ENCODE peak calls at places on chromosomes 5 and 9, in eight cellular contexts. T is colonic mucosa, Z is psoas muscle, U is mucosa of descending colon, X is uterus, R is heart left ventricle, Y is astrocyte, D is left lung. B is an unnamed sample. For H3K4me1, the result is how much of the 10 kb centered on the place peaks cover.

GRCh38 chr5:136522217-136522956 is 157.0 kb upstream of the TRPC7 start:
- DNase-seq in T (no peak), U (no peak), Z (no peak), R (no peak), X (no peak), D (no peak), Y (peak), B (no peak)

GRCh38 chr5:52738095-52738506 is 49.6 kb upstream of the ITGA1 start:
- DNase-seq in Z (no peak), T (no peak), R (no peak), U (no peak), Y (peak), D (no peak), X (no peak), B (no peak)

GRCh38 chr9:136354592-136355085 is 8.9 kb downstream of the DNLZ start:
- DNase-seq in D (no peak), T (no peak), X (peak), R (peak), U (no peak), Y (no peak), Z (no peak), B (peak)

GRCh38 chr5:76299592-76299991 is 103.5 kb upstream of the IQGAP2 start:
- DNase-seq in Y (no peak), R (no peak), T (no peak), Z (no peak), U (no peak), X (no peak), D (no peak), B (no peak)

GRCh38 chr9:1869843-1870242 is 145.3 kb upstream of the SMARCA2 start:
- DNase-seq in D (no peak), Z (no peak), X (no peak), U (no peak), T (peak), Y (no peak), R (no peak), B (no peak)

GRCh38 chr9:98709968-98710965 is 1.5 kb upstream of the GABBR2 start:
- DNase-seq in Z (no peak), X (no peak), D (no peak), Y (peak), U (no peak), R (no peak), T (no peak), B (no peak)

GRCh38 chr5:35069188-35069587 is 21.4 kb upstream of the AGXT2 start:
- DNase-seq in Y (no peak), R (no peak), X (no peak), T (no peak), Z (no peak), D (no peak), U (no peak), B (no peak)

GRCh38 chr9:135504262-135505229 is 4.1 kb downstream of the MRPS2 start:
- DNase-seq in X (peak), D (peak), U (peak), T (peak), Y (peak), R (peak), Z (peak), B (peak)

GRCh38 chr5:95417971-95418370 is 26.8 kb downstream of the FAM81B start:
- DNase-seq in Y (no peak), X (no peak), U (no peak), D (no peak), R (no peak), T (no peak), Z (no peak), B (no peak)

GRCh38 chr5:181243521-181244307 is at the start of gene RACK1:
- DNase-seq in Y (peak), Z (peak), D (peak), T (peak), X (peak), U (peak), R (peak), B (peak)

GRCh38 chr5:496028-496427 is 28.2 kb downstream of the SLC9A3 start:
- DNase-seq in R (no peak), Y (no peak), X (no peak), D (no peak), Z (no peak), U (no peak), T (no peak), B (no peak)

GRCh38 chr9:21559402-21560280 is 77.5 kb upstream of the IFNE start:
- DNase-seq in R (no peak), D (peak), Y (peak), Z (peak), X (peak), T (peak), U (peak), B (no peak)

GRCh38 chr5:155772009-155772662 is 554.8 kb upstream of the SGCD start:
- DNase-seq in Z (no peak), D (no peak), Y (no peak), T (no peak), U (no peak), X (no peak), R (no peak), B (no peak)

GRCh38 chr5:151692312-151692711 is 5.6 kb upstream of the SPARC start:
- DNase-seq in X (no peak), T (no peak), Z (no peak), U (no peak), R (no peak), D (no peak), Y (no peak), B (no peak)

GRCh38 chr5:40689442-40689841 is 9.7 kb downstream of the PTGER4 start:
- DNase-seq in R (no peak), X (no peak), Y (peak), D (no peak), U (no peak), Z (no peak), T (peak), B (no peak)

GRCh38 chr9:114161518-114161917 is 6.2 kb downstream of the COL27A1 start:
- DNase-seq in D (no peak), X (no peak), Z (no peak), Y (no peak), U (no peak), R (no peak), T (no peak), B (no peak)

GRCh38 chr5:38997579-38997978 is 76.6 kb downstream of the RICTOR start:
- DNase-seq in U (no peak), T (no peak), X (no peak), R (no peak), D (no peak), Y (no peak), Z (no peak), B (no peak)

GRCh38 chr5:122434120-122434519 is 122.1 kb downstream of the SNCAIP start:
- DNase-seq in X (no peak), T (no peak), Y (no peak), Z (no peak), R (no peak), D (no peak), U (no peak), B (no peak)

GRCh38 chr5:449151-449550 is 6.2 kb downstream of the EXOC3 start:
- DNase-seq in X (no peak), R (no peak), Y (no peak), U (no peak), T (no peak), Z (no peak), D (no peak), B (no peak)

GRCh38 chr5:148687427-148687826 is 33.1 kb upstream of the HTR4 start:
- DNase-seq in D (no peak), X (no peak), T (peak), R (no peak), U (peak), Z (no peak), Y (no peak), B (no peak)

GRCh38 chr5:88854769-88855168 is 28.2 kb downstream of the MEF2C start:
- DNase-seq in U (no peak), Y (no peak), R (no peak), X (no peak), Z (no peak), T (no peak), D (no peak), B (no peak)
- TF ChIP-seq CTCF in U (no peak), Y (no peak), R (no peak), X (no peak), Z (no peak), T (no peak), D (no peak), B (no peak)

GRCh38 chr9:121720311-121720991 is 69.0 kb downstream of the DAB2IP start:
- DNase-seq in R (no peak), D (no peak), T (peak), X (no peak), Y (no peak), Z (no peak), U (peak), B (no peak)

GRCh38 chr9:121718501-121718900 is 67.1 kb downstream of the DAB2IP start:
- DNase-seq in R (no peak), X (no peak), Y (no peak), Z (no peak), T (no peak), U (no peak), D (no peak), B (no peak)

GRCh38 chr9:121718063-121718462 is 66.6 kb downstream of the DAB2IP start:
- DNase-seq in R (no peak), U (no peak), D (no peak), Z (no peak), Y (peak), T (no peak), X (peak), B (peak)

GRCh38 chr9:121721770-121722169 is 70.3 kb downstream of the DAB2IP start:
- DNase-seq in T (no peak), U (peak), Y (no peak), X (peak), D (no peak), Z (peak), R (peak), B (peak)

DNA sequence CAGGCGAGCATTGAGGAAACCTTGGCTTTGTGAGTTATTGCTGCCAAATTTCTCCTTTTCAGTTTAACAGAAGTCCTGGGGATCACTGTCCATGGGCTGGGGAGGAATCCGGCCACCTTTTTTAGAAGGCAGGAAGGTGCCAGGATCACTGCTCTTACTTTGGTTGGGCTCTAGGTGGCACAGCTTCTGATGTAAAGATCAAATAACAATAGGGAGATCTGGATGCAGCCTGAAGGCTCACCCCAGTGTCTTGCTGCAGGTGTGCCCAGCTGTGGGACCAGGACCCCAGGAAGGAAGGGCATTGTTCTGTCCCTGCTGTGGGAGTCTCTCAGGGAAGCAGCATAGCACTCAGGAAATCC is 69.5 kb downstream of the DAB2IP start:
- DNase-seq in R (no peak), T (no peak), Y (no peak), D (no peak), Z (no peak), U (no peak), X (no peak), B (no peak)
- H3K4me1 ChIP-seq in R (half or more), T (under half), Y (under half), D (under half), Z (half or more), U (under half), X (under half), B (half or more)

GRCh38 chr9:84917366-84918063 is 248.0 kb downstream of the NTRK2 start:
- DNase-seq in U (peak), X (no peak), Y (no peak), T (peak), D (no peak), R (no peak), Z (no peak), B (no peak)
- H3K4me3 ChIP-seq in U (no peak), X (no peak), Y (no peak), T (no peak), D (no peak), R (no peak), Z (no peak), B (no peak)

DNA sequence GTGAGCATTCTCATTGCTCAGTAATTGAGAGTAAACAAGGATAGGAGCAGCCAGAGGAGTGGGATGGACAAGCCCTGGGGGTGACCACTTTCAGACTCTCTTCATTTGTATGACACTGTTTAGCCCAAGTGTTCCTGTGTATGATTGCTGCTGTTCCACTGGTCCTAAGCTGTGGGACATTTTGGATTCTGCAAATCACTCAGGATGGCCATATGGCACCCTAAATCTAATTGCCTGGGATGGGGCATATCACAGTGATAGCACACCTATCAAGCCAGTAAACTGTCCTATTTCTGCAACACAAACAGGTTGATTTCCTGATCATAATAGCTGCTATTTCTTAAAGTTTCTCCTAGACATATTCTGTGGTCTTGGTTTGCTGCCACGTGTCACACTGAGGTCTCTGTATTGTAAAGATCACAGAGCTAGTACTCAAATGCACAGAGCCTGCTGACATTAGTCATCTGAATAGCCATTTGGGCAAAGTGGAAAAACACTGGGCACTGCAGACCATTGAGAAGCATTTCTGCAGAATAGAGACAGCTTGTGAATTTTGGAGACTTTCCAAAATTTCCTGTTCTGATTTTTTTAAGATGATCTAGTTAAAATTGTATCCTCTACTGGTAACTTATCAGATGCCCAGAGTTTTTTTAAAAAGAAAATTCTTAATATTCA is 320.2 kb downstream of the RFX3 start:
- DNase-seq in Z (no peak), D (no peak), R (no peak), T (no peak), X (no peak), U (no peak), Y (no peak), B (no peak)
- TF ChIP-seq CTCF in Z (no peak), D (no peak), R (no peak), T (no peak), X (no peak), U (no peak), Y (no peak), B (no peak)

GRCh38 chr5:16913187-16913839 is 22.8 kb downstream of the MYO10 start:
- DNase-seq in Z (no peak), U (peak), X (no peak), T (peak), Y (peak), R (no peak), D (no peak), B (no peak)

GRCh38 chr5:16912080-16912479 is 24.0 kb downstream of the MYO10 start:
- DNase-seq in T (no peak), X (no peak), Y (no peak), Z (no peak), D (no peak), U (no peak), R (no peak), B (no peak)

GRCh38 chr5:16914584-16914983 is 21.5 kb downstream of the MYO10 start:
- DNase-seq in T (no peak), X (no peak), U (no peak), R (no peak), Z (no peak), D (no peak), Y (no peak), B (no peak)

GRCh38 chr5:16916262-16916878 is 19.7 kb downstream of the MYO10 start:
- DNase-seq in X (no peak), Z (no peak), R (no peak), T (no peak), D (no peak), Y (peak), U (no peak), B (no peak)

GRCh38 chr5:16913840-16914435 is 22.1 kb downstream of the MYO10 start:
- DNase-seq in R (no peak), U (peak), D (no peak), Y (no peak), X (no peak), Z (no peak), T (peak), B (no peak)
- H3K4me1 ChIP-seq in R (under half), U (under half), D (under half), Y (under half), X (under half), Z (under half), T (under half), B (under half)

GRCh38 chr9:34590376-34591090 is 1.0 kb upstream of the CNTFR start:
- DNase-seq in U (peak), R (peak), T (peak), Z (peak), X (peak), D (no peak), Y (no peak), B (no peak)
- H3K4me3 ChIP-seq in U (no peak), R (peak), T (peak), Z (peak), X (no peak), D (peak), Y (peak), B (peak)

GRCh38 chr9:131670247-131670681 is 69.6 kb downstream of the RAPGEF1 start:
- DNase-seq in R (peak), U (no peak), D (no peak), X (peak), Y (no peak), Z (peak), T (no peak), B (peak)
- TF ChIP-seq CTCF in R (no peak), U (no peak), D (no peak), X (no peak), Y (no peak), Z (no peak), T (no peak), B (no peak)

GRCh38 chr5:2298746-2299145 is 416.0 kb upstream of the IRX4 start:
- DNase-seq in R (no peak), U (no peak), Y (no peak), Z (no peak), T (no peak), X (no peak), D (no peak), B (no peak)
- H3K4me1 ChIP-seq in R (under half), U (under half), Y (under half), Z (under half), T (under half), X (under half), D (under half), B (under half)

DNA sequence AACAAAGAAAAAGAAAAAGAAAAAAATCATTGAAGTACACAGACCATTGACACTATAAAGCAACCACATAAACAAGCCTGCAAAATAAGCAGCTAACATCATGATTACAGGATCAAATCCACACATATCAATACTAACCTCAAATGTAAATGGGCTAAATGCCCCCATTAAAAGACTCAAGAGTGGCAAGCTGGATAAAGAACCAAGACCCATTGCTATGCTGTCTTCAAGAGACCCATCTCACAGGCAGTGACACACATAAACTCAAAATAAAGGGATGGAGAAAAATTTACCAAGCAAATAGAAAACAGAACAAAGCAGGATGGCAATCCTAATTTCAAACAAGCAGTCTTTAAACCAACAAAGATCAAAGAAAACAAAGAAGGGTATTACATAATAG is 15.7 kb upstream of the FBN2 start:
- DNase-seq in R (no peak), Z (no peak), Y (no peak), D (no peak), X (no peak), T (no peak), U (no peak), B (no peak)
- H3K4me3 ChIP-seq in R (no peak), Z (no peak), Y (no peak), D (no peak), X (no peak), T (no peak), U (no peak), B (no peak)

B was measured in left ventricle myocardium inferior.